ENCODE peak calls at places on chromosomes 1 and 21, in five cellular contexts. C is nephron progenitor cell, B is left ventricle myocardium inferior, L is fibroblast of mammary gland, Q is tibial nerve. G is an unnamed sample.

GRCh38 chr21:41977034-41977950 is 23.5 kb upstream of the C2CD2 start:
- DNase-seq in B (no peak), Q (peak), L (no peak), C (no peak), G (no peak)

GRCh38 chr21:15841856-15842564 is 112.2 kb downstream of the USP25 start:
- DNase-seq in C (no peak), Q (no peak), B (no peak), L (peak), G (no peak)

GRCh38 chr1:242586355-242586670 is 61.8 kb upstream of the PLD5 start:
- DNase-seq in B (no peak), L (no peak), Q (no peak), C (no peak), G (no peak)

GRCh38 chr1:116498789-116499628 is 71.8 kb downstream of the CD58 start:
- DNase-seq in Q (peak), B (no peak), C (peak), L (peak), G (peak)

GRCh38 chr1:119779869-119780356 is 11.2 kb upstream of the HMGCS2 start:
- DNase-seq in C (no peak), Q (peak), B (no peak), L (peak), G (no peak)

GRCh38 chr1:17527036-17527914 is 12.2 kb upstream of the ARHGEF10L start:
- DNase-seq in L (peak), Q (no peak), B (no peak), C (no peak), G (no peak)

GRCh38 chr1:229891227-229891626 is 175.8 kb upstream of the GALNT2 start:
- DNase-seq in C (no peak), Q (no peak), L (no peak), B (no peak), G (no peak)

GRCh38 chr21:38277501-38278111 is 20.8 kb downstream of the KCNJ15 start:
- DNase-seq in Q (peak), B (no peak), L (peak), C (no peak), G (no peak)

GRCh38 chr1:218850367-218850766 is 323.3 kb upstream of the LYPLAL1 start:
- DNase-seq in L (peak), C (no peak), B (no peak), Q (no peak), G (no peak)

GRCh38 chr1:168949672-168950071 is 156.8 kb upstream of the ATP1B1 start:
- DNase-seq in L (no peak), C (no peak), Q (no peak), B (no peak), G (no peak)

GRCh38 chr1:86356247-86356646 is 39.9 kb downstream of the ODF2L start:
- DNase-seq in B (no peak), C (no peak), Q (no peak), L (no peak), G (no peak)

GRCh38 chr1:92123868-92124267 is 43.7 kb downstream of the BTBD8 start:
- DNase-seq in B (no peak), L (no peak), C (no peak), Q (no peak), G (no peak)

GRCh38 chr1:155003227-155003765 is 694 bp downstream of the ZBTB7B start:
- DNase-seq in C (peak), Q (no peak), B (no peak), L (no peak), G (no peak)

GRCh38 chr21:41175080-41175479 is 7.1 kb downstream of the BACE2 start:
- DNase-seq in Q (no peak), B (no peak), L (no peak), C (no peak), G (no peak)

GRCh38 chr1:1212780-1213152 is 1.2 kb downstream of the TNFRSF4 start:
- DNase-seq in Q (no peak), B (peak), C (peak), L (no peak), G (no peak)

GRCh38 chr1:212608956-212609700 is 567 bp downstream of the ATF3 start:
- DNase-seq in C (peak), B (peak), L (peak), Q (peak), G (peak)

GRCh38 chr21:44962481-44962966 is 22.7 kb downstream of the SLX9 start:
- DNase-seq in B (no peak), C (no peak), Q (no peak), L (peak), G (no peak)

GRCh38 chr1:97668945-97669344 is 251.9 kb downstream of the DPYD start:
- DNase-seq in C (no peak), L (peak), B (no peak), Q (no peak), G (no peak)

GRCh38 chr1:22661880-22662279 is 8.8 kb downstream of the C1QB start:
- DNase-seq in B (no peak), Q (no peak), L (no peak), C (no peak), G (no peak)

GRCh38 chr1:176206006-176206960 is 803 bp downstream of the COP1 start:
- DNase-seq in L (peak), C (peak), Q (peak), B (no peak), G (peak)

GRCh38 chr1:8377382-8377928 is 59.5 kb downstream of the SLC45A1 start:
- DNase-seq in L (no peak), C (no peak), B (no peak), Q (no peak), G (no peak)

GRCh38 chr1:24321150-24321549 is 2.0 kb downstream of the GRHL3 start:
- DNase-seq in L (no peak), Q (no peak), B (no peak), C (no peak), G (no peak)

GRCh38 chr21:45335151-45335760 is 47.6 kb upstream of the POFUT2 start:
- DNase-seq in B (peak), C (no peak), L (no peak), Q (no peak), G (no peak)

DNA sequence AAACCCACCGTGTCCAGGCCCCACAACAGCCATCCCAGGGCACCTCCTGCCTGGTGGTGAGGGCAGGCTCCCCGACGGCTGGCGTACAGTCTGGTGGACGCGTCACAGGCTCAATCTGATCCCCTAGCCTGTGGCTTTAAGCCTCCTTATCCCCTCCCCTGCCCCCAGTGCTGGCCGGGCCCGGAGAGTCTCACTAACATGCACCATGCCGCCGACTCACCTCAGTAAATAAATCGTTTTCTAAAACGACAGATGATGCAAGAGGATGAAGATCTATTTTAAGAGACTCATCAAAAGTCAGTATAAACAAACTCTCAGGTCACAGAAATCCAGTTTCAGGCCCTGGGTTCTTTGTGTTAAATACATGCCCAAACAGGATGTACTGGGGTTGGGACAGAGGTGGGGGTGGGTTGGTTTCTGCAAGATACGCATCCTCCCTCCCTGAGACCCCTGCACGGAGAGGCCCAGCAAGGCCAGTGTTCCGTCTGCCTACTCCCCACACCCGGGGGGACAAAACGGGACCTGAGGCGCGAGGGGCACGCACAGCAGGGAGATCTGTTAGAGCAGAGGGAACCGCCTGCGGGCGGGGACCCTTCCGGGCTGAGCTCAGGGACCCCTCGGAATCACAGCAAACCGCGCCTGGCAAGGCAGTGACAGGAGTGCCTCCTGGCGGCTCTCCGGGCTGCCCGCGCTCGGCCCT is 3.1 kb downstream of the PANK4 start:
- DNase-seq in L (no peak), Q (no peak), C (no peak), B (no peak), G (no peak)
- TF ChIP-seq CTCF in L (no peak), Q (no peak), C (no peak), B (no peak), G (no peak)

DNA sequence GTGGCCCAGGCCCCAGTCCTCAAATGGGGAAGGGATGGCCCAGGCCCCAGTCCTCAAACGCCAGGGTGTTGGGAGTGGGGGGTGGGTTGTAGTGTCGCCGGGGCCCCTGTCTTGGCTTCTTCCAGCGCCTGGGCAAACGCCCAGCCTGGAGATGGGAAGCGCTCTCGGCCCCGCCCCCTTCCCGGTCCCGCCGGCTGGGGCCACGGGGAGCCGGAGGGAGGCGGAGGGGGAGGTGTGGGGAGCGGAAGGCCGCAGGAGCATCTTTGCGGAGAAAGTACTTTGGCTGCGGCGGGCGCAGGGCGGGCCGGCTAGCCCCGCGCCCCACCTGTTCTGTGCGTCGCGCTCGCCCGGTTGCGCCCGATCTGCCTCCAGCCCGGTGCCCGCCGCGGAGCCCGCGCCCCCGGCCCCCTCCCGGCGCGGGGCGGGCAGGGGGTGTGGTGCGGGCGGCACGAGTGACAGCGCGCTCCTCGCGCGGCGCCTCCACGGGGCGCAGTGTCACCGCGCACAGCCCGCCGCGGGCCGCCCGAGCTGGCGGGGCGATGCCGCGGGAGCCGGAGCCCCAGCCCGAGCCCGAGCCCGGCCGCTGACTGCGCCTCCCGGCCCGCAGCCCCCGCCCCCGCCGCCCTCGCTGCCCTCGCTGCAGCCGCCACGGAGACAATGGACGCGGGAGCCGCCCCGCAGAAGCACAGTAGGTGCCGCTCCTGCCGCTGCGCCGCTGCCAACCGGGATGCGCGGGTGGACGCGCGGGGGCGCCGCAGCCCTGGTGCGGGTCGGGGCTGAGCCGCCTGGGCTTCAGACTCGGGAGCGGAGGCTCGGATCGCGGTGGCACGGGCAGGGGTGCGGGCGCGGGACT is 31.1 kb upstream of the PEX10 start:
- DNase-seq in L (no peak), B (no peak), Q (no peak), C (peak), G (no peak)
- TF ChIP-seq CTCF in L (no peak), B (peak), Q (no peak), C (no peak), G (peak)

GRCh38 chr1:46431695-46432094 is 37.6 kb downstream of the FAAH start:
- DNase-seq in B (no peak), C (no peak), Q (no peak), L (no peak), G (no peak)
- TF ChIP-seq CTCF in B (no peak), C (no peak), Q (no peak), L (no peak), G (no peak)

GRCh38 chr1:31296486-31297272 is at the start of the genes SNRNP40 and ZCCHC17:
- DNase-seq in B (peak), Q (peak), C (peak), L (peak), G (peak)
- TF ChIP-seq CTCF in B (peak), Q (peak), C (no peak), L (no peak), G (no peak)

GRCh38 chr1:61121631-61122030 is 39.3 kb downstream of the NFIA start:
- DNase-seq in B (no peak), Q (no peak), L (no peak), C (no peak), G (no peak)
- TF ChIP-seq CTCF in B (peak), Q (peak), L (no peak), C (no peak), G (no peak)

GRCh38 chr1:205585169-205585834 is 46.5 kb downstream of the ELK4 start:
- DNase-seq in B (no peak), C (no peak), Q (no peak), L (no peak), G (no peak)
- TF ChIP-seq CTCF in B (no peak), C (no peak), Q (no peak), L (no peak), G (no peak)

GRCh38 chr1:11198257-11198656 is 9.1 kb downstream of the ANGPTL7 start:
- DNase-seq in L (no peak), Q (no peak), C (no peak), B (no peak), G (no peak)

GRCh38 chr1:11194407-11195176 is 5.4 kb downstream of the ANGPTL7 start:
- DNase-seq in C (peak), B (no peak), Q (no peak), L (no peak), G (no peak)

GRCh38 chr1:11197359-11197758 is 8.2 kb downstream of the ANGPTL7 start:
- DNase-seq in C (no peak), Q (no peak), L (no peak), B (no peak), G (no peak)

GRCh38 chr1:11198851-11199628 is 9.9 kb downstream of the ANGPTL7 start:
- DNase-seq in Q (no peak), B (no peak), L (no peak), C (no peak), G (no peak)

GRCh38 chr1:11196945-11197344 is 7.8 kb downstream of the ANGPTL7 start:
- DNase-seq in L (no peak), Q (no peak), B (no peak), C (no peak), G (no peak)
- TF ChIP-seq CTCF in L (no peak), Q (no peak), B (no peak), C (no peak), G (no peak)

GRCh38 chr1:71521655-71522264 is 440.9 kb upstream of the ZRANB2 start:
- DNase-seq in Q (peak), L (peak), C (peak), B (no peak), G (no peak)
- TF ChIP-seq CTCF in Q (peak), L (peak), C (peak), B (peak), G (peak)

G was measured in progenitor cell of endocrine pancreas.